ENCODE peak calls at places on chromosomes 4 and X, in eight cellular contexts. J, K, S, P, W, M, T and I are unnamed samples.

GRCh38 chr4:119585771-119586170 is 42.8 kb downstream of the PDE5A start:
- DNase-seq in W (peak; percentile 45), J (no peak), T (no peak), S (no peak), M (no peak), K (no peak), P (no peak), I (no peak)

GRCh38 chr4:4356106-4357041 is 30.5 kb upstream of the NSG1 start:
- DNase-seq in S (no peak), M (no peak), T (no peak), J (no peak), W (no peak), P (no peak), K (no peak), I (no peak)

GRCh38 chr4:98314791-98315565 is 53.8 kb downstream of the RAP1GDS1 start:
- DNase-seq in W (peak; percentile 25), M (no peak), P (no peak), J (no peak), S (no peak), K (no peak), T (no peak), I (no peak)

GRCh38 chrX:155761185-155761584 is 120.0 kb upstream of the VAMP7 start:
- DNase-seq in W (no peak), T (no peak), J (no peak), P (no peak), K (no peak), M (no peak), S (no peak), I (no peak)

GRCh38 chr4:102759835-102760644 is 728 bp downstream of the MANBA start:
- DNase-seq in T (peak; percentile 38), J (no peak), P (peak; percentile 77), W (peak; percentile 71), M (no peak), K (no peak), S (peak; percentile 57), I (peak; percentile 70)

GRCh38 chr4:83125738-83126141 is 11.2 kb upstream of the PLAC8 start:
- DNase-seq in J (peak; percentile 27), M (no peak), T (no peak), P (no peak), K (no peak), S (peak; percentile 20), W (no peak), I (no peak)

GRCh38 chrX:97074400-97074799 is 190.7 kb downstream of the RPA4 start:
- DNase-seq in P (no peak), M (no peak), S (no peak), K (no peak), T (no peak), J (no peak), W (peak; percentile 34), I (no peak)

GRCh38 chr4:163251204-163251603 is 81.2 kb downstream of the NPY1R start:
- DNase-seq in M (no peak), W (no peak), J (no peak), S (no peak), P (no peak), K (peak; percentile 13), T (no peak), I (no peak)

GRCh38 chr4:169727616-169728015 is 30.1 kb downstream of the HPF1 start:
- DNase-seq in P (no peak), M (no peak), W (no peak), S (no peak), T (no peak), J (no peak), K (no peak), I (no peak)

GRCh38 chr4:13313856-13314255 is 170.3 kb downstream of the RAB28 start:
- DNase-seq in J (no peak), P (no peak), T (no peak), S (no peak), W (peak; percentile 13), M (no peak), K (no peak), I (no peak)

GRCh38 chr4:165827018-165827417 is 46.0 kb upstream of the TLL1 start:
- DNase-seq in S (no peak), J (no peak), W (no peak), K (no peak), M (no peak), T (no peak), P (no peak), I (no peak)

GRCh38 chr4:139005774-139006173 is 9.8 kb upstream of the NOCT start:
- DNase-seq in J (no peak), P (no peak), K (no peak), S (no peak), W (no peak), T (no peak), M (no peak), I (no peak)

GRCh38 chr4:124429746-124430250 is 282.7 kb downstream of the ANKRD50 start:
- DNase-seq in T (no peak), P (no peak), M (no peak), W (peak; percentile 10), S (no peak), K (no peak), J (no peak), I (no peak)

GRCh38 chrX:32448945-32449344 is 762.4 kb downstream of the DMD start:
- DNase-seq in W (no peak), K (no peak), T (no peak), J (no peak), S (no peak), M (no peak), P (no peak), I (peak; percentile 1)

GRCh38 chr4:115370012-115370411 is 256.6 kb upstream of the NDST4 start:
- DNase-seq in J (no peak), S (no peak), T (no peak), K (no peak), W (no peak), P (no peak), M (no peak), I (no peak)

GRCh38 chrX:153643431-153644351 is 3.3 kb upstream of the DUSP9 start:
- DNase-seq in M (no peak), P (no peak), W (no peak), J (no peak), S (no peak), K (no peak), T (no peak), I (no peak)

GRCh38 chr4:71004281-71004851 is 10.9 kb downstream of the DCK start:
- DNase-seq in W (no peak), M (no peak), J (peak; percentile 31), K (no peak), T (no peak), P (no peak), S (no peak), I (no peak)

GRCh38 chr4:141957416-141957815 is 321.0 kb downstream of the IL15 start:
- DNase-seq in P (no peak), W (no peak), S (no peak), T (no peak), J (no peak), K (no peak), M (no peak), I (no peak)

GRCh38 chr4:185640809-185641675 is 105.7 kb upstream of the PDLIM3 start:
- DNase-seq in W (peak; percentile 83), M (no peak), J (no peak), T (peak; percentile 19), K (peak; percentile 63), S (peak; percentile 81), P (peak; percentile 36), I (peak; percentile 51)

GRCh38 chr4:8916251-8916913 is 44.7 kb upstream of the HMX1 start:
- DNase-seq in T (no peak), J (no peak), M (no peak), S (peak; percentile 3), K (no peak), W (no peak), P (peak; percentile 0), I (no peak)

GRCh38 chrX:9197231-9197630 is 163.3 kb upstream of the FAM9B start:
- DNase-seq in J (no peak), S (no peak), W (peak; percentile 71), T (no peak), K (no peak), M (no peak), P (no peak), I (no peak)

GRCh38 chr4:6566582-6567190 is 8.3 kb upstream of the MAN2B2 start:
- DNase-seq in K (no peak), P (no peak), S (no peak), M (no peak), J (no peak), W (no peak), T (no peak), I (no peak)

GRCh38 chrX:118655561-118656246 is 71.7 kb upstream of the IL13RA1 start:
- DNase-seq in T (no peak), S (no peak), M (no peak), K (no peak), P (no peak), J (no peak), W (peak; percentile 61), I (no peak)

GRCh38 chr4:22389240-22389871 is 126.5 kb downstream of the ADGRA3 start:
- DNase-seq in P (peak; percentile 67), K (peak; percentile 48), S (peak; percentile 83), M (no peak), J (no peak), W (peak; percentile 86), T (peak; percentile 44), I (peak; percentile 26)

GRCh38 chr4:5791654-5792053 is 80.7 kb downstream of the EVC start:
- DNase-seq in K (no peak), P (no peak), J (no peak), S (no peak), M (no peak), T (no peak), W (no peak), I (no peak)

GRCh38 chrX:82945332-82945731 is 562.8 kb upstream of the POU3F4 start:
- DNase-seq in M (no peak), K (no peak), T (no peak), P (no peak), S (no peak), J (no peak), W (no peak), I (no peak)
- TF ChIP-seq CTCF in M (no peak), K (no peak), T (no peak), P (no peak), S (no peak), J (no peak), W (no peak), I (no peak)

DNA sequence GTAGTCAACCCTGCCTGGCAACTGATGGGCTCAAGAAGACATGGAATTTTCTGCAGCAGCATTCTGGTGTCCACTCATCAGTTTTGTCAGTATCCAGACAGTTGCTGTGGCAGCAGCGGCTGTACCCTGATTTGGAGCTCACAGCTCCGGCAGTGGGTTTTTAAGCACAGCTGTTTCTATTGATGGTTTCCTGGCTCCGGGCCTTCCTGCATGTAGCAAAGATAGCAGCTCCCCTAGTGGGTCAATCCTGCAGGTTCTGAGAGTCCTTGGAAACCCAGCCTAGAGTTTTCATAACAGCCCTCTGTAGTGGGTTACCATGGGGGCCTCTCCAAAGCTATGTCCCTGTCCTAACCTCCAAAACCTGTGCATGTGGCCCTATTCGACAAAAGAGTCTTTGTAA is 84.0 kb upstream of the ATP6AP2 start:
- DNase-seq in P (peak; percentile 35), T (no peak), W (peak; percentile 7), J (no peak), K (no peak), S (peak; percentile 40), M (no peak), I (no peak)
- TF ChIP-seq CTCF in P (peak; percentile 12), T (no peak), W (peak; percentile 7), J (no peak), K (peak; percentile 15), S (peak; percentile 36), M (no peak), I (no peak)

GRCh38 chrX:84907324-84907946 is 96.2 kb upstream of the APOOL start:
- DNase-seq in P (no peak), M (no peak), W (peak; percentile 56), S (peak; percentile 25), K (no peak), J (no peak), T (peak; percentile 0), I (no peak)
- TF ChIP-seq CTCF in P (peak; percentile 15), M (no peak), W (peak; percentile 35), S (peak; percentile 36), K (peak; percentile 36), J (no peak), T (no peak), I (no peak)

GRCh38 chr4:15139599-15139998 is 137.3 kb downstream of the CPEB2 start:
- DNase-seq in J (no peak), W (no peak), K (no peak), S (no peak), P (no peak), T (no peak), M (no peak), I (no peak)
- TF ChIP-seq CTCF in J (no peak), W (no peak), K (no peak), S (no peak), P (no peak), T (no peak), M (no peak), I (no peak)